ENCODE peak calls at places on chromosomes 12 and 14, in four cellular contexts. W is HepG2, B is HCT116, X is K562. C is an unnamed sample.

GRCh38 chr12:68028647-68029046 is 39.4 kb downstream of the IFNG-AS1 start:
- DNase-seq in B (no peak), W (no peak), X (no peak), C (no peak)

GRCh38 chr12:9331218-9331626 is 123.0 kb upstream of the PZP start:
- DNase-seq in W (peak), B (peak), X (peak), C (peak)

GRCh38 chr12:48787791-48788521 is 933 bp downstream of the ADCY6 start:
- DNase-seq in B (no peak), W (no peak), X (no peak), C (no peak)

GRCh38 chr14:30990766-30991165 is 34.7 kb upstream of the AP4S1 start:
- DNase-seq in B (no peak), X (no peak), W (no peak), C (no peak)

GRCh38 chr12:43728117-43728516 is 30.5 kb downstream of the PUS7L start:
- DNase-seq in B (no peak), X (no peak), W (no peak), C (no peak)

GRCh38 chr12:56206373-56207166 is 15.2 kb downstream of the RNF41 start:
- DNase-seq in W (peak), X (peak), B (no peak), C (no peak)

GRCh38 chr12:4143909-4144308 is 129.7 kb upstream of the CCND2 start:
- DNase-seq in W (peak), B (peak), X (no peak), C (no peak)

GRCh38 chr12:48817957-48818830 is at the start of gene CACNB3:
- DNase-seq in W (no peak), X (peak), B (no peak), C (no peak)

GRCh38 chr14:39275395-39275794 is 41.7 kb downstream of the MIA2 start:
- DNase-seq in W (no peak), B (no peak), X (no peak), C (no peak)

GRCh38 chr14:39264057-39264456 is 30.3 kb downstream of the MIA2 start:
- DNase-seq in W (no peak), B (no peak), X (no peak), C (no peak)

GRCh38 chr14:73223049-73223448 is 14.3 kb upstream of the PAPLN start:
- DNase-seq in W (no peak), X (no peak), B (no peak), C (no peak)

GRCh38 chr12:27261866-27262265 is 17.8 kb downstream of the STK38L start:
- DNase-seq in W (no peak), X (no peak), B (no peak), C (no peak)

GRCh38 chr14:81446279-81447007 is 46.3 kb upstream of the STON2 start:
- DNase-seq in W (no peak), B (no peak), X (no peak), C (no peak)

GRCh38 chr14:23539209-23539866 is 12.2 kb downstream of the ZFHX2 start:
- DNase-seq in W (peak), B (peak), X (peak), C (no peak)

GRCh38 chr12:123150804-123151678 is at the start of gene PITPNM2:
- DNase-seq in B (no peak), X (peak), W (no peak), C (no peak)

GRCh38 chr14:101819251-101819990 is 57.9 kb downstream of the PPP2R5C start:
- DNase-seq in B (no peak), W (no peak), X (no peak), C (no peak)

GRCh38 chr14:50237448-50237847 is 6.1 kb upstream of the SOS2 start:
- DNase-seq in X (no peak), B (no peak), W (no peak), C (no peak)

GRCh38 chr12:95339086-95339788 is 121.6 kb downstream of the VEZT start:
- DNase-seq in B (no peak), X (no peak), W (no peak), C (no peak)

GRCh38 chr14:74840603-74841030 is 35.3 kb downstream of the PROX2 start:
- DNase-seq in B (no peak), W (no peak), X (no peak), C (no peak)

GRCh38 chr14:95623195-95623594 is 63.0 kb upstream of the TCL1B start:
- DNase-seq in W (no peak), B (no peak), X (no peak), C (no peak)

GRCh38 chr14:69039287-69039628 is 60.2 kb upstream of the ACTN1 start:
- DNase-seq in W (peak), B (peak), X (no peak), C (no peak)
- TF ChIP-seq TCF7L2 in W (no peak), B (peak), X (no peak), C (no peak)

DNA sequence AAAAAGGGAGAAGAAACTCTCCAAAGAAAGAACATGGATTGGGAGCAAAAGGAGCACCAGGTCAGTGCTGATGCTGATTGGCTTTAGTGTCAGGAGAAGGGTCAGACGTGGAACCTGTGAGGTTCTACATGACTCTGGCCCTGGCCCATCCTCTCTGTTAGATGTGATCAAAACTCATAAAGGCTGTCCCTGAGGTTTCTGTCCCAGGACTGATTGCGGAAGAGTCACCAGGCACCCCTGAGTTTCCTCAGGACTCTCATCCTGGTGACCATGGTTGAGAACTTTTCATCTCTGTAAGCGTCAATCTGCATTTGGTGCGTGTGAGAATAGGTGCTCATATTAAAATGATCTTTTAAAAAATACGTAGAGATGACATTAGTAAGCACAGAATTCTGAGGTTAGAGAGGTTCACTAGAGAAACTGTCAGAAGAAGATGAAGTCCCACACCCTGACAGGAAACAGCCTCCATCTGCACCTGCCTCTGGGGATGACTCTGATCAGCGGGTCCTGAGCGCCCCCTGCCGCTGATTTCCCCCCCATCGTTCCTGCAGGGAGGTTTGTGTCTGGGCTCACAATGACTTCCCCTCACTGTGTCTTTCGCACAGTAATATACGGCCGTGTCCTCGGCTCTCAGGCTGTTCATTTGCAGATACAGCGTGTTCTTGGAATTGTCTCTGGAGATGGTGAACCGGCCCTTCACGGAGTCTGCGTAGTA is 741.8 kb downstream of the TMEM121 start:
- DNase-seq in X (peak), B (no peak), W (no peak), C (no peak)
- TF ChIP-seq TCF7L2 in X (no peak), B (no peak), W (no peak), C (no peak)

GRCh38 chr12:124995200-124995961 is 1.9 kb downstream of the BRI3BP start:
- DNase-seq in X (peak), B (no peak), W (no peak), C (no peak)
- TF ChIP-seq TCF7L2 in X (no peak), B (no peak), W (no peak), C (no peak)

GRCh38 chr14:103883263-103883523 is 35.8 kb upstream of the PPP1R13B start:
- DNase-seq in B (no peak), W (no peak), X (no peak), C (no peak)
- TF ChIP-seq TCF7L2 in B (no peak), W (no peak), X (no peak), C (no peak)

DNA sequence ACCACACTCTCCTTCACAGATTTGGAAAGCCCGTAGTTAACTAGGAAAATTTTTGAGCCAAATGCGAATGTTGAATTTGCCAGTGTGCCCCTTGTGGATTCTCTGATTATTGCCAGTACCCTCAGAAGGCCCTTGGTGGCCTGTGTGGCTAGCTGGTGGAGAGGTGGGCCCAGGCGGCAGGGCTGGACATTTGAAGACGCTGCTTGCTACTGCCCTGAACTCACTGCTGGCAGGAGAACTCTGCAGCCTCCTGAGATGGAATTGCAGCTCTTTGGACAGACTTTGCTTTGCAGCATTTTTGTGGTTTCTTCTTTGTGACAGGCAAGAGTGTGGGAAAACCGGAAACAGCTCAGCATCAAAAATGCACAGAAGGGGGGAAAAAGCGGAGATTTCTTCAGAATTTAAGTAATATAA is 97.6 kb downstream of the TGFB3 start:
- DNase-seq in B (no peak), W (no peak), X (no peak), C (no peak)
- TF ChIP-seq TCF7L2 in B (no peak), W (no peak), X (no peak), C (no peak)

C was measured in Panc1.